ENCODE peak calls at places on chromosomes 7 and 10, in four cellular contexts. O is SK-N-SH; V is PC-3; N is naive thymus-derived CD4-positive, alpha-beta T cell. W is an unnamed sample. For H3K4me1, the result is how much of the 10 kb centered on the place peaks cover.

GRCh38 chr7:133491846-133492652 is 239.2 kb downstream of the EXOC4 start:
- DNase-seq in O (no peak), V (peak), N (no peak), W (no peak)

GRCh38 chr7:129774359-129774758 is 162.8 kb downstream of the NRF1 start:
- DNase-seq in O (peak), V (no peak), N (no peak), W (peak)

GRCh38 chr7:64947252-64948000 is 43.4 kb downstream of the ZNF117 start:
- DNase-seq in O (peak), V (no peak), N (no peak), W (peak)

GRCh38 chr7:121406866-121407439 is 10.8 kb upstream of the FAM3C start:
- DNase-seq in O (no peak), V (no peak), N (no peak), W (no peak)

GRCh38 chr10:119671381-119671780 is 20.2 kb downstream of the BAG3 start:
- DNase-seq in O (no peak), V (no peak), N (no peak), W (no peak)

GRCh38 chr10:104120061-104120460 is 1.9 kb upstream of the SFR1 start:
- DNase-seq in O (no peak), V (peak), N (no peak), W (no peak)

GRCh38 chr10:103763374-103764202 is 91.8 kb downstream of the SH3PXD2A start:
- DNase-seq in O (no peak), V (no peak), N (no peak), W (peak)

GRCh38 chr7:114548576-114548975 is 134.0 kb downstream of the FOXP2 start:
- DNase-seq in O (no peak), V (no peak), N (no peak), W (no peak)

GRCh38 chr10:86523348-86523747 is 1.8 kb upstream of the WAPL start:
- DNase-seq in O (peak), V (peak), N (no peak), W (no peak)

GRCh38 chr7:148698397-148699023 is at the start of gene CUL1:
- DNase-seq in O (peak), V (peak), N (peak), W (peak)

GRCh38 chr7:152674860-152675760 is 831 bp downstream of the XRCC2 start:
- DNase-seq in O (peak), V (peak), N (no peak), W (peak)

GRCh38 chr7:30911561-30911969 is at the start of gene AQP1:
- DNase-seq in O (peak), V (no peak), N (no peak), W (peak)

DNA sequence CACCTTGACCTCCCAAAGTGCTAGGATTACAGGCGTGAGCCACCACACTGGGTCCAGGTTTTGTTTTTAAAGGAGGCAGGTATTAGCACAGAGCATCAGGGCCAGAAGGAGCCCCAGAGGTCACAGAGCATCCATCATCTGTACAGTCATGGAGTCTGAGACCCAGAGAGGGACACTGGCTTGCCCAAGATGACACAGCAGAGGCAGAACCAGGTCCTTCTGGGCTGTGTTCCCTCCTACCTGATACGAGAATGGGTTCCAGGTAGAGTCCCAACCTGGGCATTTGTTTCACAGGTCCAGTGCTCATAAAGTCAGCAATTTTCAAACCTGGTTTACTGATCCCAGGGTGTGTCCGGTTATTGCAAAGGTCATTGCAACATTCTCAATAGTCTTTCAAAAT is 7.9 kb downstream of the MXI1 start:
- DNase-seq in O (no peak), V (no peak), N (no peak), W (no peak)
- H3K4me1 ChIP-seq in O (under half), V (under half), N (under half), W (under half)

GRCh38 chr10:130018253-130018652 is 54.2 kb upstream of the EBF3 start:
- DNase-seq in O (no peak), V (peak), N (no peak), W (no peak)
- H3K4me1 ChIP-seq in O (under half), V (under half), N (under half), W (under half)

GRCh38 chr7:101160917-101161316 is 4.5 kb downstream of the VGF start:
- DNase-seq in O (peak), V (no peak), N (no peak), W (no peak)
- H3K4me1 ChIP-seq in O (under half), V (half or more), N (under half), W (under half)

DNA sequence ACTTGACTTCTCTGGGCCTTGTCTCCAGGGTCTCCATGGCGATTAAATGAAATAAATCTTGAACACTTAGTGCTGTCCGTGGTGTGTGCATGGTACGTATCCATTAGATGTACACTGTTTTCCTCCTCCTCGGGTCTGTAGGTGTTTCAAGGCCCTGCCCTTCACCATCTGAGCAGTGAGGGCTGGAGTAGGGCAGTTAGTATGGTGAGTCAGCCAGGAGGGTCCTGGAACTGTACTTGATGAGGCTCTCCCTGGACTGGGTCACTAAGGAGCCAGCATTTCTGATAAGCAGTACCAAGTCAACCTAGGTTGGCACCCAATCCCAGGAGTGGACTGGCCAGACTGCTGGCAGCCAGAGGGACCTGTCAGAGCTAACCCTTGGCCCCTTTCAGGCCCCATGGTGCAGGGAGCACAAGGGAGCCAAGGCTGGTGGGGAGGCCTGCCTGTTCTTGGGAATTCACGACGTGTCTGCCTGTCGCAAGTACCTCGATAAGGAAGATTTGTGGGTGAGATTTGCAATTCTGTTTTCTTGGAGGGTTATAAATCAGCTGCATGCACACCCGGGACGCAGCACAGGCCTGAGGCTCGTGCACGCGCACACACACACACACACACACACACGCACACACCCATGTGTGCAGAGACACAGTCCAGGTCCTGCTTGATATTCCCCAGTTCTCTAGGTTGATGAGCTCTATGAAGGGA is 114.1 kb downstream of the ZMIZ1 start:
- DNase-seq in O (no peak), V (peak), N (no peak), W (peak)
- H3K4me1 ChIP-seq in O (half or more), V (under half), N (under half), W (half or more)

GRCh38 chr7:3114917-3115316 is 71.2 kb upstream of the CARD11 start:
- DNase-seq in O (no peak), V (no peak), N (no peak), W (no peak)

GRCh38 chr7:3107889-3108570 is 64.4 kb upstream of the CARD11 start:
- DNase-seq in O (no peak), V (peak), N (no peak), W (no peak)

GRCh38 chr7:3109516-3109915 is 65.8 kb upstream of the CARD11 start:
- DNase-seq in O (no peak), V (no peak), N (no peak), W (no peak)

GRCh38 chr7:3117488-3118228 is 74.0 kb upstream of the CARD11 start:
- DNase-seq in O (no peak), V (no peak), N (no peak), W (no peak)

DNA sequence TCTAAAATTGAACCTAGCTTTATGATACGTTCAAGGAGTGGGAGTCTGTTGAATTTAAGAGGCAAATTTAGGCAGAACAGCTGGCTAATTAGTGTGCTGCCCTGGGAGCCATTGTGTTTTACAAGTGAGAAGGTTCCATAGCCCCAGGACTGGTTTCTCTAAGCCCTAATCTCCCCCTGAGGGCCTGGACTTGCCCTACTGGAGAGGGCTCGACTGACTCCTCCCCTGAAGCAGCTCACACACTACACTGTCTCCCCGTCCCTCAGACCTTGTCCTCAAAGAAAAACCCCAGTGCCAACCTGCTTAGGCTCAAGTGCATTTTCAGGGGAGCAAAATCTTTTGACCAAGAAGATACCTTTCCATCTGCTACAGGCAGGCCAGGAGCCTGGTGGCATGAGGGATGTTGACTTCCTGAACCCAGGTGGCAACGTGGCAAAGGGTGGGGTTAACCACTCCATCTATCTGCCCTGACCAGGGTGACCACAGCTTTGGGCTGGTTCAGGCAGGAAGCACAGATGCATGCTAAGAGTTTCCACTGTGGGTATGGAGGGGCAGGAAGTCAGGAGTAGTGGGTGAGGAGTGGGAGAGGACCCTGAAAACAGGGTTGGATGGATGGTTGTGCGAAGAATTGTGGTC is 69.0 kb upstream of the CARD11 start:
- DNase-seq in O (no peak), V (no peak), N (no peak), W (no peak)
- H3K4me1 ChIP-seq in O (under half), V (under half), N (under half), W (under half)

DNA sequence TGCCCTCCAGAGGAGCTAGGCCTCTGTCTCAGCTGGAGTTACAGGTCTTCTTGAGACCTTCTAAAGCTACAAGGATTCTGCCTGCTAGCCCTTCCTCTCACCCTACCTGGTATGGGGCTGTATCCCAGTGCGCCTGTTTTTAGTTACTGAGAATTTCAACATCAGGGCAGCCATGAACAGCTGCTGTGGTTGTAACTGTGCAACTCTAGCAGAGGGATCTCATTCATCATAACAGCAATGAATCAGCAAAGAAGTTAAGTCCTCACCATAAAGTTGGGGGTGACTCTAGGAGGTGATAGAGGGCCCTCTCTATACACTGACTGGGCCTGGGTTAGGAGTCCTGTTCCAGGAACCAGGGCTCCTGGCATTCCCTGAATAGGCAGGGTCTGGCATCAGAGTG is 14.0 kb upstream of the CDH23 start:
- DNase-seq in O (no peak), V (no peak), N (no peak), W (no peak)
- H3K4me1 ChIP-seq in O (under half), V (under half), N (under half), W (under half)

GRCh38 chr10:125115409-125115808 is 45.0 kb downstream of the CTBP2 start:
- DNase-seq in O (no peak), V (no peak), N (no peak), W (no peak)
- H3K4me1 ChIP-seq in O (under half), V (under half), N (under half), W (under half)

DNA sequence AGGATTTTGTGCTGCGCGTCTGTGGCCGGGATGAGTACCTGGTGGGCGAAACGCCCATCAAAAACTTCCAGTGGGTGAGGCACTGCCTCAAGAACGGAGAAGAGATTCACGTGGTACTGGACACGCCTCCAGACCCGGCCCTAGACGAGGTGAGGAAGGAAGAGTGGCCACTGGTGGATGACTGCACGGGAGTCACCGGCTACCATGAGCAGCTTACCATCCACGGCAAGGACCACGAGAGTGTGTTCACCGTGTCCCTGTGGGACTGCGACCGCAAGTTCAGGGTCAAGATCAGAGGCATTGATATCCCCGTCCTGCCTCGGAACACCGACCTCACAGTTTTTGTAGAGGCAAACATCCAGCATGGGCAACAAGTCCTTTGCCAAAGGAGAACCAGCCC is 3.3 kb downstream of the PIK3CG start:
- DNase-seq in O (no peak), V (no peak), N (no peak), W (no peak)
- H3K4me1 ChIP-seq in O (under half), V (under half), N (half or more), W (under half)